ENCODE peak calls at places on chromosome 13, in six cellular contexts. One of them, this sample, is unnamed. For H3K27me3, the result is how much of the 10 kb centered on the place peaks cover.

GRCh38 chr13:62280590-62280989 is 864.9 kb upstream of the PCDH20 start:
- DNase-seq in psoas muscle: no peak
- DNase-seq in right atrium auricular region: no peak
- DNase-seq in pancreas: no peak
- DNase-seq in heart right ventricle: no peak
- DNase-seq in brain microvascular endothelial cell: no peak
- DNase-seq in this sample: no peak

GRCh38 chr13:30739646-30740642 is 4.6 kb downstream of the ALOX5AP start:
- DNase-seq in psoas muscle: no peak
- DNase-seq in right atrium auricular region: no peak
- DNase-seq in pancreas: no peak
- DNase-seq in heart right ventricle: no peak
- DNase-seq in brain microvascular endothelial cell: peak
- DNase-seq in this sample: peak

GRCh38 chr13:60062502-60062901 is 101.2 kb downstream of the DIAPH3 start:
- DNase-seq in psoas muscle: no peak
- DNase-seq in right atrium auricular region: no peak
- DNase-seq in pancreas: no peak
- DNase-seq in heart right ventricle: no peak
- DNase-seq in brain microvascular endothelial cell: no peak
- DNase-seq in this sample: no peak

GRCh38 chr13:34533941-34534340 is 408.1 kb upstream of the NBEA start:
- DNase-seq in psoas muscle: no peak
- DNase-seq in right atrium auricular region: no peak
- DNase-seq in pancreas: no peak
- DNase-seq in heart right ventricle: no peak
- DNase-seq in brain microvascular endothelial cell: no peak
- DNase-seq in this sample: no peak

GRCh38 chr13:104809483-104809882 is 1726.0 kb downstream of the EFNB2 start:
- DNase-seq in psoas muscle: no peak
- DNase-seq in right atrium auricular region: no peak
- DNase-seq in pancreas: no peak
- DNase-seq in heart right ventricle: no peak
- DNase-seq in brain microvascular endothelial cell: peak
- DNase-seq in this sample: peak

GRCh38 chr13:44355643-44356042 is 18.0 kb upstream of the SERP2 start:
- DNase-seq in psoas muscle: no peak
- DNase-seq in right atrium auricular region: no peak
- DNase-seq in pancreas: no peak
- DNase-seq in heart right ventricle: no peak
- DNase-seq in brain microvascular endothelial cell: no peak
- DNase-seq in this sample: no peak

GRCh38 chr13:43223206-43223605 is 199.8 kb downstream of the DNAJC15 start:
- DNase-seq in psoas muscle: no peak
- DNase-seq in right atrium auricular region: no peak
- DNase-seq in pancreas: no peak
- DNase-seq in heart right ventricle: no peak
- DNase-seq in brain microvascular endothelial cell: no peak
- DNase-seq in this sample: no peak

GRCh38 chr13:108200781-108201398 is 14.4 kb downstream of the LIG4 start:
- DNase-seq in psoas muscle: no peak
- DNase-seq in right atrium auricular region: no peak
- DNase-seq in pancreas: no peak
- DNase-seq in heart right ventricle: no peak
- DNase-seq in brain microvascular endothelial cell: peak
- DNase-seq in this sample: peak

GRCh38 chr13:96762876-96763275 is 231.4 kb downstream of the OXGR1 start:
- DNase-seq in psoas muscle: no peak
- DNase-seq in right atrium auricular region: no peak
- DNase-seq in pancreas: no peak
- DNase-seq in heart right ventricle: no peak
- DNase-seq in brain microvascular endothelial cell: no peak
- DNase-seq in this sample: peak

GRCh38 chr13:30690282-30691188 is 44.8 kb upstream of the ALOX5AP start:
- DNase-seq in psoas muscle: peak
- DNase-seq in right atrium auricular region: peak
- DNase-seq in pancreas: no peak
- DNase-seq in heart right ventricle: peak
- DNase-seq in brain microvascular endothelial cell: peak
- DNase-seq in this sample: peak

GRCh38 chr13:73717632-73718031 is 416.6 kb downstream of the KLF12 start:
- DNase-seq in psoas muscle: no peak
- DNase-seq in right atrium auricular region: no peak
- DNase-seq in pancreas: no peak
- DNase-seq in heart right ventricle: no peak
- DNase-seq in brain microvascular endothelial cell: peak
- DNase-seq in this sample: peak

GRCh38 chr13:79475569-79475968 is 5.4 kb upstream of the NDFIP2 start:
- DNase-seq in psoas muscle: no peak
- DNase-seq in right atrium auricular region: no peak
- DNase-seq in pancreas: no peak
- DNase-seq in heart right ventricle: no peak
- DNase-seq in brain microvascular endothelial cell: no peak
- DNase-seq in this sample: no peak

GRCh38 chr13:98411013-98411412 is 165.9 kb downstream of the STK24 start:
- DNase-seq in psoas muscle: no peak
- DNase-seq in right atrium auricular region: no peak
- DNase-seq in pancreas: no peak
- DNase-seq in heart right ventricle: no peak
- DNase-seq in brain microvascular endothelial cell: no peak
- DNase-seq in this sample: no peak

GRCh38 chr13:30429721-30430694 is 7.7 kb downstream of the UBE2L5 start:
- DNase-seq in psoas muscle: no peak
- DNase-seq in right atrium auricular region: no peak
- DNase-seq in pancreas: no peak
- DNase-seq in heart right ventricle: no peak
- DNase-seq in brain microvascular endothelial cell: peak
- DNase-seq in this sample: peak

GRCh38 chr13:67792151-67792665 is 562.1 kb upstream of the PCDH9 start:
- DNase-seq in psoas muscle: no peak
- DNase-seq in right atrium auricular region: no peak
- DNase-seq in pancreas: no peak
- DNase-seq in heart right ventricle: no peak
- DNase-seq in brain microvascular endothelial cell: no peak
- DNase-seq in this sample: no peak

GRCh38 chr13:18943273-18943672 is 238.4 kb downstream of the TUBA3C start:
- DNase-seq in psoas muscle: no peak
- DNase-seq in right atrium auricular region: no peak
- DNase-seq in pancreas: peak
- DNase-seq in heart right ventricle: no peak
- DNase-seq in brain microvascular endothelial cell: no peak
- DNase-seq in this sample: no peak

GRCh38 chr13:102597029-102598015 is 536 bp downstream of the TPP2 start:
- DNase-seq in psoas muscle: peak
- DNase-seq in right atrium auricular region: no peak
- DNase-seq in pancreas: no peak
- DNase-seq in heart right ventricle: peak
- DNase-seq in brain microvascular endothelial cell: peak
- DNase-seq in this sample: no peak

GRCh38 chr13:39417643-39418042 is 185.3 kb downstream of the LHFPL6 start:
- DNase-seq in psoas muscle: no peak
- DNase-seq in right atrium auricular region: no peak
- DNase-seq in pancreas: no peak
- DNase-seq in heart right ventricle: no peak
- DNase-seq in brain microvascular endothelial cell: peak
- DNase-seq in this sample: peak

GRCh38 chr13:98054301-98054700 is 88.6 kb upstream of the FARP1 start:
- DNase-seq in psoas muscle: no peak
- DNase-seq in right atrium auricular region: no peak
- DNase-seq in pancreas: no peak
- DNase-seq in heart right ventricle: no peak
- DNase-seq in brain microvascular endothelial cell: no peak
- DNase-seq in this sample: no peak

GRCh38 chr13:50873481-50873880 is 30.0 kb upstream of the DLEU7 start:
- DNase-seq in psoas muscle: no peak
- DNase-seq in right atrium auricular region: no peak
- DNase-seq in pancreas: no peak
- DNase-seq in heart right ventricle: no peak
- DNase-seq in brain microvascular endothelial cell: no peak
- DNase-seq in this sample: peak

GRCh38 chr13:67971291-67971690 is 741.2 kb upstream of the PCDH9 start:
- DNase-seq in psoas muscle: no peak
- DNase-seq in right atrium auricular region: no peak
- DNase-seq in pancreas: no peak
- DNase-seq in heart right ventricle: no peak
- DNase-seq in brain microvascular endothelial cell: no peak
- DNase-seq in this sample: no peak

GRCh38 chr13:61727714-61728275 is 312.1 kb upstream of the PCDH20 start:
- DNase-seq in psoas muscle: no peak
- DNase-seq in right atrium auricular region: no peak
- DNase-seq in pancreas: no peak
- DNase-seq in heart right ventricle: no peak
- DNase-seq in brain microvascular endothelial cell: no peak
- DNase-seq in this sample: peak

GRCh38 chr13:74040200-74040599 is 94.0 kb downstream of the KLF12 start:
- DNase-seq in psoas muscle: peak
- DNase-seq in right atrium auricular region: no peak
- DNase-seq in pancreas: peak
- DNase-seq in heart right ventricle: peak
- DNase-seq in brain microvascular endothelial cell: peak
- DNase-seq in this sample: peak

GRCh38 chr13:74080762-74081161 is 53.4 kb downstream of the KLF12 start:
- DNase-seq in psoas muscle: no peak
- DNase-seq in right atrium auricular region: no peak
- DNase-seq in pancreas: no peak
- DNase-seq in heart right ventricle: no peak
- DNase-seq in brain microvascular endothelial cell: no peak
- DNase-seq in this sample: no peak

GRCh38 chr13:40755082-40755755 is 15.8 kb downstream of the MRPS31 start:
- DNase-seq in psoas muscle: no peak
- DNase-seq in right atrium auricular region: no peak
- DNase-seq in pancreas: no peak
- DNase-seq in heart right ventricle: no peak
- DNase-seq in brain microvascular endothelial cell: no peak
- DNase-seq in this sample: no peak

GRCh38 chr13:101512650-101513049 is 60.2 kb downstream of the ITGBL1 start:
- DNase-seq in psoas muscle: no peak
- DNase-seq in right atrium auricular region: no peak
- DNase-seq in pancreas: no peak
- DNase-seq in heart right ventricle: no peak
- DNase-seq in brain microvascular endothelial cell: peak
- DNase-seq in this sample: no peak

GRCh38 chr13:73268306-73268705 is 209.5 kb downstream of the KLF5 start:
- DNase-seq in psoas muscle: peak
- DNase-seq in right atrium auricular region: no peak
- DNase-seq in pancreas: no peak
- DNase-seq in heart right ventricle: no peak
- DNase-seq in brain microvascular endothelial cell: peak
- DNase-seq in this sample: peak

GRCh38 chr13:42561752-42562467 is 12.0 kb upstream of the TNFSF11 start:
- DNase-seq in psoas muscle: no peak
- DNase-seq in right atrium auricular region: no peak
- DNase-seq in pancreas: no peak
- DNase-seq in heart right ventricle: no peak
- DNase-seq in brain microvascular endothelial cell: peak
- DNase-seq in this sample: no peak

GRCh38 chr13:42392180-42392579 is 120.2 kb downstream of the AKAP11 start:
- DNase-seq in psoas muscle: no peak
- DNase-seq in right atrium auricular region: no peak
- DNase-seq in pancreas: no peak
- DNase-seq in heart right ventricle: no peak
- DNase-seq in brain microvascular endothelial cell: no peak
- DNase-seq in this sample: no peak

GRCh38 chr13:27007166-27007565 is 164.4 kb downstream of the USP12 start:
- DNase-seq in psoas muscle: no peak
- DNase-seq in right atrium auricular region: no peak
- DNase-seq in pancreas: peak
- DNase-seq in heart right ventricle: no peak
- DNase-seq in brain microvascular endothelial cell: no peak
- DNase-seq in this sample: no peak
- H3K4me3 ChIP-seq in psoas muscle: peak
- H3K4me3 ChIP-seq in right atrium auricular region: peak
- H3K4me3 ChIP-seq in pancreas: peak
- H3K4me3 ChIP-seq in heart right ventricle: peak
- H3K4me3 ChIP-seq in brain microvascular endothelial cell: no peak
- H3K4me3 ChIP-seq in this sample: no peak

GRCh38 chr13:27406178-27406939 is 18.1 kb upstream of the GTF3A start:
- DNase-seq in psoas muscle: no peak
- DNase-seq in right atrium auricular region: no peak
- DNase-seq in pancreas: peak
- DNase-seq in heart right ventricle: no peak
- DNase-seq in brain microvascular endothelial cell: peak
- DNase-seq in this sample: peak
- TF ChIP-seq CTCF in psoas muscle: peak
- TF ChIP-seq CTCF in right atrium auricular region: peak
- TF ChIP-seq CTCF in pancreas: peak
- TF ChIP-seq CTCF in heart right ventricle: peak
- TF ChIP-seq CTCF in brain microvascular endothelial cell: peak
- TF ChIP-seq CTCF in this sample: peak

GRCh38 chr13:111586291-111586690 is 265.8 kb downstream of the TEX29 start:
- DNase-seq in psoas muscle: no peak
- DNase-seq in right atrium auricular region: no peak
- DNase-seq in pancreas: no peak
- DNase-seq in heart right ventricle: no peak
- DNase-seq in brain microvascular endothelial cell: no peak
- DNase-seq in this sample: no peak

GRCh38 chr13:111589992-111590391 is 269.6 kb downstream of the TEX29 start:
- DNase-seq in psoas muscle: no peak
- DNase-seq in right atrium auricular region: no peak
- DNase-seq in pancreas: no peak
- DNase-seq in heart right ventricle: no peak
- DNase-seq in brain microvascular endothelial cell: no peak
- DNase-seq in this sample: no peak

GRCh38 chr13:111584101-111584500 is 263.7 kb downstream of the TEX29 start:
- DNase-seq in psoas muscle: no peak
- DNase-seq in right atrium auricular region: no peak
- DNase-seq in pancreas: no peak
- DNase-seq in heart right ventricle: no peak
- DNase-seq in brain microvascular endothelial cell: no peak
- DNase-seq in this sample: no peak

GRCh38 chr13:111589321-111589720 is 268.9 kb downstream of the TEX29 start:
- DNase-seq in psoas muscle: no peak
- DNase-seq in right atrium auricular region: no peak
- DNase-seq in pancreas: no peak
- DNase-seq in heart right ventricle: no peak
- DNase-seq in brain microvascular endothelial cell: no peak
- DNase-seq in this sample: no peak

GRCh38 chr13:111587249-111587648 is 266.8 kb downstream of the TEX29 start:
- DNase-seq in psoas muscle: no peak
- DNase-seq in right atrium auricular region: no peak
- DNase-seq in pancreas: no peak
- DNase-seq in heart right ventricle: no peak
- DNase-seq in brain microvascular endothelial cell: no peak
- DNase-seq in this sample: no peak
- H3K27me3 ChIP-seq in psoas muscle: under half
- H3K27me3 ChIP-seq in right atrium auricular region: under half
- H3K27me3 ChIP-seq in pancreas: under half
- H3K27me3 ChIP-seq in heart right ventricle: under half
- H3K27me3 ChIP-seq in brain microvascular endothelial cell: under half
- H3K27me3 ChIP-seq in this sample: under half

DNA sequence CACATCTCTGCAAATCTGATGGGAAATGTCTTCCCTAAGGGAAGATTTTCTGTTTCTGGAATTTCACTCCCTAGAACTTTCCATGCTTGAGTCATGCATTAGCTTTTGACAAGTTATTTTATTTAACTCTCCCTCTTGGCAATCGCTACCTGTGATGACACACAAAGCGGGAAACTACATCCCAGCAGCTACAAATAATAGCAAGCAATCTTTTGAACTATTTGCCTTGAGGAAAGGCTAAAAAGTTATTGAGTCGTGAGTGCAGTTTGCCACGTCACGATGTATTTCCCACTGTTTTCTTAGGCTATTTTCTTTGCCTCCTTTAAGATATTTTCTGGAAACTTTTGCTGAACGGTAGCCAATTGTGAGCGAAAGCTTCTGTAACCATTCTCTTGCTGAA is 353.3 kb upstream of the HTR2A start:
- DNase-seq in psoas muscle: no peak
- DNase-seq in right atrium auricular region: no peak
- DNase-seq in pancreas: no peak
- DNase-seq in heart right ventricle: no peak
- DNase-seq in brain microvascular endothelial cell: peak
- DNase-seq in this sample: peak
- H3K4me3 ChIP-seq in psoas muscle: no peak
- H3K4me3 ChIP-seq in right atrium auricular region: no peak
- H3K4me3 ChIP-seq in pancreas: no peak
- H3K4me3 ChIP-seq in heart right ventricle: no peak
- H3K4me3 ChIP-seq in brain microvascular endothelial cell: no peak
- H3K4me3 ChIP-seq in this sample: no peak

This sample was measured in bronchial epithelial cell.